ENCODE peak calls at places on chromosomes 11 and 22, in four cellular contexts. Z, T, W and G are unnamed samples.

GRCh38 chr11:128720522-128720985 is 26.7 kb downstream of the FLI1 start:
- DNase-seq in Z (no peak), W (no peak), T (no peak), G (no peak)

GRCh38 chr11:75350743-75351540 is 519 bp downstream of the ARRB1 start:
- DNase-seq in W (peak; percentile 63), T (peak; percentile 88), Z (peak; percentile 33), G (no peak)

GRCh38 chr11:119155733-119156492 is 7.1 kb downstream of the ABCG4 start:
- DNase-seq in Z (peak; percentile 36), T (no peak), W (no peak), G (no peak)

GRCh38 chr22:38482662-38483308 is 14.9 kb downstream of the KDELR3 start:
- DNase-seq in Z (no peak), W (no peak), T (no peak), G (peak; percentile 25)

GRCh38 chr11:44563716-44564115 is 1.7 kb upstream of the CD82 start:
- DNase-seq in Z (no peak), W (no peak), T (no peak), G (no peak)

GRCh38 chr22:49255154-49255553 is 572.5 kb downstream of the BRD1 start:
- DNase-seq in Z (no peak), T (no peak), W (peak; percentile 11), G (no peak)

GRCh38 chr11:18671246-18671645 is 27.3 kb upstream of the TMEM86A start:
- DNase-seq in T (no peak), Z (peak; percentile 19), W (no peak), G (no peak)

GRCh38 chr11:17703951-17704350 is 15.4 kb upstream of the MYOD1 start:
- DNase-seq in Z (peak; percentile 29), W (no peak), T (no peak), G (no peak)

GRCh38 chr11:86279713-86280112 is 22.3 kb upstream of the HIKESHI start:
- DNase-seq in W (no peak), T (no peak), Z (no peak), G (no peak)

GRCh38 chr22:23526588-23527315 is 53.3 kb downstream of the IGLL1 start:
- DNase-seq in T (peak; percentile 68), W (no peak), Z (no peak), G (no peak)

GRCh38 chr11:128551641-128552335 is 35.6 kb downstream of the ETS1 start:
- DNase-seq in T (no peak), Z (peak; percentile 35), W (no peak), G (no peak)

GRCh38 chr11:64864473-64865285 is 13.7 kb downstream of the EHD1 start:
- DNase-seq in W (peak; percentile 87), T (peak; percentile 85), Z (no peak), G (peak; percentile 63)

GRCh38 chr11:73579641-73580434 is 18.1 kb downstream of the FAM168A start:
- DNase-seq in T (no peak), W (no peak), Z (no peak), G (no peak)

GRCh38 chr22:37415210-37415609 is 12.1 kb downstream of the ELFN2 start:
- DNase-seq in W (no peak), Z (no peak), T (no peak), G (no peak)

GRCh38 chr11:119671048-119671447 is 58.0 kb downstream of the NECTIN1 start:
- DNase-seq in Z (no peak), W (peak; percentile 29), T (no peak), G (no peak)

GRCh38 chr22:50044485-50045143 is 13.5 kb downstream of the TTLL8 start:
- DNase-seq in T (peak; percentile 50), Z (no peak), W (no peak), G (no peak)

GRCh38 chr22:31490496-31490925 is 869 bp upstream of the EIF4ENIF1 start:
- DNase-seq in Z (peak; percentile 51), T (no peak), W (peak; percentile 49), G (peak; percentile 30)

GRCh38 chr22:26303475-26303874 is 125.6 kb upstream of the ASPHD2 start:
- DNase-seq in W (no peak), Z (no peak), T (no peak), G (no peak)

GRCh38 chr11:134584706-134585445 is 172.8 kb upstream of the B3GAT1 start:
- DNase-seq in T (no peak), Z (no peak), W (peak; percentile 49), G (no peak)

GRCh38 chr11:32630844-32631243 is 47.2 kb downstream of the EIF3M start:
- DNase-seq in T (no peak), Z (no peak), W (no peak), G (no peak)

GRCh38 chr11:118715837-118716260 is 36.4 kb upstream of the TREH start:
- DNase-seq in W (no peak), Z (no peak), T (no peak), G (no peak)

GRCh38 chr22:45598596-45599217 is 72.9 kb upstream of the ATXN10 start:
- DNase-seq in W (no peak), T (no peak), Z (no peak), G (no peak)

GRCh38 chr11:131378931-131379330 is 8.5 kb downstream of the NTM start:
- DNase-seq in Z (no peak), T (no peak), W (no peak), G (no peak)
- H3K27ac ChIP-seq in Z (no peak overlapping the region), T (no peak overlapping the region), W (no peak overlapping the region), G (no peak overlapping the region)

GRCh38 chr11:132140056-132140455 is 769.6 kb downstream of the NTM start:
- DNase-seq in Z (no peak), W (no peak), T (no peak), G (no peak)
- TF ChIP-seq CTCF in Z (no peak), W (no peak), T (no peak), G (no peak)

GRCh38 chr22:20131593-20131855 is at the start of gene ZDHHC8:
- DNase-seq in T (no peak), W (no peak), Z (no peak), G (no peak)
- H3K27ac ChIP-seq in T (peak within 1 kb of the TSS; percentile 87), W (peak within 1 kb of the TSS; percentile 95), Z (no peak within 1 kb of the TSS), G (no peak within 1 kb of the TSS)

DNA sequence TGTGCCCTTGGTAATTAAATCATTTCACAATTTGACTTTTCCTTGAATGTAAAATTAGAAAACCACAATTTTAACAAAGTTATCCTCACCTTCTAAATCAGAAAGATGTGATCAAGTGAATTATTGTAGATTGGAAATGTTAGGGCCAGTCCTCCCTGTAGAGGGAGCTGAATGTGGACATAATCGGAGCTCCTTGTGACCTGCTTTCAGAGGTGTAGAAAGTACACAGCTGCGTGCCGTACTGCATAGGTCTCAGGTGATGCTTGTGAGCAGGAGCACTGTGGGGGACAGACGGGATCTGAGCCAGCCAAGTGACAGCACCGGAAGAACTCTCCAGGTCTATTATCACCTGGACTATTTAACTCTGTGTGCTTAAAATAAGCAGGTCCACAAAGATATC is 338.0 kb downstream of the AASDHPPT start:
- DNase-seq in T (no peak), W (no peak), Z (peak; percentile 42), G (no peak)
- TF ChIP-seq CTCF in T (no peak), W (no peak), Z (peak; percentile 57), G (peak; percentile 11)

DNA sequence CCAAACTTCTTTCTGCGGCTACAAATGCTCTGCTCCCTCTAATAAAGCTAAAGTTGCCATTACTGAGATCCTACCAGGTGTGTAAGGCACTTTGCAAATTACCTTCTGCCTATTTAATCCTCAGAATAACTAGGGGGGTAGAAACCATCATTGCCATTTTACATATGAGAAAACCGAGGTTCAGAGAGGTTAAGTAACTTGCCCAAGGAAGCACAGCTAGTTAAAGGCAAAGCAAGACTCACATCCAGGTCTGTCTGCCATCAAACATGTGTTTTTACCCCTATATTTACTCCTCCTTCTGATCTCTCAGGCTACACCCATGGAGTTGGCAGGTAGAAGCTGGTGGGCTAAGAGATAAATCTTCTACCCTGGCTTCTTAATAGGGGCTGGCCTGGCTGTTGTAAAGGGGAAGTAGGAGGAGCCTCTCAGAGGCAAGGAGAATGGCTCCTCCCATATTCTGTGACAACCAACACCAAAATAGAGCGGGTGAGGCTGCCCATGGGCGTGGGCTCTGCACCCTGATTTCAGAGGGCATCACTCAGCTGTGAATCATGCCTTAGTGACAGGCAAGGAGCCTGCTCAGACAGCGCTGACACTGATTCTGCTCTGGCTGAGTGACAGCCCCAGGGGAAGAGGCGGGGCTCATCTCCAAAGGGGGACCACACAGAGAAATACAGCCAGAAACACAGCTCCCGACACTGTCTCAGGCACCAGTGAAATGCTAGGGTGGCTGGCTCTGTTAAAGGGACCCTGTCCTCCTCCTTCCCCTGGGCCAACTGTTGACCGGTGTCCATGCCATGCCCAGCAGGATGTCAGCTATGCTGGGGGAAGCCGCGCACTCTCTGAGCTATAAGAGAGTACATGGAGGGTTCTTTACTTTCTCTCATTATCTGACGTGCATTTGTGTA is 106.8 kb downstream of the ABTB2 start:
- DNase-seq in Z (peak; percentile 91), W (peak; percentile 55), T (peak; percentile 80), G (peak; percentile 86)
- H3K27ac ChIP-seq in Z (peak overlapping the region; percentile 23), W (peak overlapping the region; percentile 74), T (no peak overlapping the region), G (peak overlapping the region; percentile 35)

DNA sequence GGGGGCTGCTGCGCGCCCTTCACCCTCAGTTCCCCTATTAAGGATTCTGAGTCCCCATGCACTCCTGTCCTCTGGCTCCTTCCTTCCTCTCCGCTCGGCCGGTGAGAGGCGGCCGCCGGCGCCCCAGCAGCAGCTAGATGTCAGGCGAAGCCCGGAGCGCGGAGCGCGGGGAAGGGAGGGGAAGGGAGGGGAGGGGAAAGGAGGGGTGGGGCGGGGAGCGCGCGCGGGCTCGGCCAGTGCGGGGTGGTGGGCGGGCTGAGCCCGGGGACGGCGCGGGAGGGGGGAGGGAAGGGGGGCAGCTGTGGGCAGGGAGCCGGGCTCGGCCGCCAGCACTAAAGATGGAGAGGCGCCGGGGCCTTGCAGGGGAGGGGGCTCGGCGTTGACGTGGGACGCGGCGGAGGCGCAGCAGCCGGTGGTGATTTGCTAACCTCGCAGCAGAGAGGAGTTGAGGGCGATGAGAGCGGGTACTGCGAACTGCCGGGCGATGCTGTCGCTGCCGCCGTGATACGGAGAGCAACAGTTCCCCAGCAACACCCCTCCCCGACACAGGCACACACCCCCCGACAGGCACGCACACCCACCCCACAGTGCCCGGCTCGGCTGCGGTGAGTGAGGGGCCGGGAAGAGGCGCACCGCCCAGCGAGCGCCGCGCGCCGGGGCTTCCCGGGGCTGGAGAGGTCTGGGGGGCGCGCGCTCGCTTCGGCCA is at the start of gene ZBTB16:
- DNase-seq in W (peak; percentile 88), T (peak; percentile 96), Z (no peak), G (no peak)
- TF ChIP-seq CTCF in W (peak; percentile 35), T (no peak), Z (no peak), G (no peak)